ENCODE peak calls at places on chromosomes 12 and 14, in four cellular contexts. One of them, this sample, is unnamed.

GRCh38 chr12:15208140-15208539 is 13.1 kb downstream of the RERG start:
- DNase-seq in substantia nigra: no peak
- DNase-seq in hippocampal formation: no peak
- DNase-seq in T-helper 2 cell: no peak
- DNase-seq in this sample: no peak

GRCh38 chr12:116626153-116626552 is 67.0 kb downstream of the MAP1LC3B2 start:
- DNase-seq in substantia nigra: no peak
- DNase-seq in hippocampal formation: no peak
- DNase-seq in T-helper 2 cell: no peak
- DNase-seq in this sample: no peak

GRCh38 chr14:61545716-61546455 is 149.4 kb upstream of the HIF1A start:
- DNase-seq in substantia nigra: peak
- DNase-seq in hippocampal formation: peak
- DNase-seq in T-helper 2 cell: no peak
- DNase-seq in this sample: no peak

GRCh38 chr12:130576286-130576933 is 139.7 kb downstream of the RIMBP2 start:
- DNase-seq in substantia nigra: no peak
- DNase-seq in hippocampal formation: peak
- DNase-seq in T-helper 2 cell: no peak
- DNase-seq in this sample: no peak

GRCh38 chr14:95841680-95842079 is 35.0 kb upstream of the TUNAR start:
- DNase-seq in substantia nigra: no peak
- DNase-seq in hippocampal formation: no peak
- DNase-seq in T-helper 2 cell: no peak
- DNase-seq in this sample: no peak

GRCh38 chr12:101027200-101027599 is 182.8 kb downstream of the SLC5A8 start:
- DNase-seq in substantia nigra: no peak
- DNase-seq in hippocampal formation: no peak
- DNase-seq in T-helper 2 cell: no peak
- DNase-seq in this sample: no peak

GRCh38 chr12:131030472-131031328 is 77.0 kb downstream of the ADGRD1 start:
- DNase-seq in substantia nigra: no peak
- DNase-seq in hippocampal formation: no peak
- DNase-seq in T-helper 2 cell: no peak
- DNase-seq in this sample: no peak

GRCh38 chr12:21169878-21170472 is 39.0 kb downstream of the SLCO1B1 start:
- DNase-seq in substantia nigra: no peak
- DNase-seq in hippocampal formation: no peak
- DNase-seq in T-helper 2 cell: no peak
- DNase-seq in this sample: no peak

GRCh38 chr12:54561164-54561563 is 11.8 kb downstream of the PDE1B start:
- DNase-seq in substantia nigra: peak
- DNase-seq in hippocampal formation: peak
- DNase-seq in T-helper 2 cell: no peak
- DNase-seq in this sample: no peak

GRCh38 chr14:30872602-30873001 is 1.8 kb upstream of the COCH start:
- DNase-seq in substantia nigra: no peak
- DNase-seq in hippocampal formation: no peak
- DNase-seq in T-helper 2 cell: no peak
- DNase-seq in this sample: no peak

GRCh38 chr12:107670999-107671643 is 14.5 kb upstream of the PWP1 start:
- DNase-seq in substantia nigra: no peak
- DNase-seq in hippocampal formation: no peak
- DNase-seq in T-helper 2 cell: no peak
- DNase-seq in this sample: peak

GRCh38 chr12:57239587-57240068 is 10.1 kb downstream of the SHMT2 start:
- DNase-seq in substantia nigra: no peak
- DNase-seq in hippocampal formation: no peak
- DNase-seq in T-helper 2 cell: no peak
- DNase-seq in this sample: no peak

GRCh38 chr14:102437997-102438922 is 71.3 kb downstream of the ANKRD9 start:
- DNase-seq in substantia nigra: peak
- DNase-seq in hippocampal formation: peak
- DNase-seq in T-helper 2 cell: peak
- DNase-seq in this sample: peak

GRCh38 chr12:57330989-57331388 is 80.0 kb upstream of the STAC3 start:
- DNase-seq in substantia nigra: no peak
- DNase-seq in hippocampal formation: no peak
- DNase-seq in T-helper 2 cell: no peak
- DNase-seq in this sample: no peak

GRCh38 chr12:54937929-54938328 is 46.6 kb downstream of the TESPA1 start:
- DNase-seq in substantia nigra: no peak
- DNase-seq in hippocampal formation: no peak
- DNase-seq in T-helper 2 cell: no peak
- DNase-seq in this sample: no peak

GRCh38 chr12:69925291-69925690 is 100.3 kb downstream of the MYRFL start:
- DNase-seq in substantia nigra: no peak
- DNase-seq in hippocampal formation: no peak
- DNase-seq in T-helper 2 cell: no peak
- DNase-seq in this sample: no peak

GRCh38 chr12:131194166-131194565 is 240.5 kb downstream of the ADGRD1 start:
- DNase-seq in substantia nigra: no peak
- DNase-seq in hippocampal formation: no peak
- DNase-seq in T-helper 2 cell: no peak
- DNase-seq in this sample: no peak

This sample was measured in CD8-positive, alpha-beta T cell.